ENCODE peak calls at places on chromosomes 16 and 17, in six cellular contexts. U is AG04449, Y is mucosa of gallbladder, N is T-cell, T is GM12878, E is caudate nucleus. L is an unnamed sample.
A peak's percentile ranks its signal among the peaks of the same experiment; 100 is the strongest.

GRCh38 chr17:36892112-36892838 is 45.0 kb upstream of the LHX1 start:
- DNase-seq in Y (peak; percentile 60), T (no peak), U (no peak), N (no peak), E (no peak), L (no peak)

GRCh38 chr16:1615761-1616160 is 3.6 kb downstream of the CRAMP1 start:
- DNase-seq in U (no peak), Y (no peak), N (no peak), E (no peak), T (no peak), L (no peak)

GRCh38 chr16:10180042-10180770 is 2.0 kb downstream of the GRIN2A start:
- DNase-seq in N (no peak), Y (no peak), U (no peak), E (no peak), T (no peak), L (no peak)

GRCh38 chr17:17837380-17837821 is 615 bp upstream of the SREBF1 start:
- DNase-seq in U (no peak), E (no peak), Y (no peak), T (no peak), N (no peak), L (no peak)

GRCh38 chr17:62597920-62598319 is 29.6 kb upstream of the MRC2 start:
- DNase-seq in U (no peak), E (no peak), T (no peak), Y (no peak), N (no peak), L (no peak)

GRCh38 chr16:49716268-49716667 is 139.6 kb downstream of the ZNF423 start:
- DNase-seq in Y (no peak), E (no peak), N (no peak), U (no peak), T (no peak), L (no peak)

GRCh38 chr17:58277107-58277506 is 3.6 kb downstream of the MPO start:
- DNase-seq in Y (no peak), T (no peak), N (no peak), E (no peak), U (no peak), L (peak; percentile 8)

GRCh38 chr17:79977711-79978544 is 57.7 kb downstream of the TBC1D16 start:
- DNase-seq in T (no peak), N (no peak), E (no peak), Y (no peak), U (no peak), L (no peak)

GRCh38 chr16:83742076-83742475 is 65.7 kb upstream of the HSBP1 start:
- DNase-seq in N (no peak), Y (no peak), U (no peak), T (no peak), E (no peak), L (no peak)

GRCh38 chr17:17120716-17121115 is 78.5 kb downstream of the MPRIP start:
- DNase-seq in U (no peak), Y (no peak), E (no peak), N (no peak), T (no peak), L (no peak)

GRCh38 chr17:32496348-32497078 is 9.7 kb downstream of the CDK5R1 start:
- DNase-seq in U (peak; percentile 45), T (no peak), E (no peak), Y (no peak), N (no peak), L (no peak)